ENCODE peak calls at places on chromosomes 5 and 9, in five cellular contexts. J is GDM1; O is NCI-H226; Y is HS-27A; R is activated naive CD8-positive, alpha-beta T cell treated with anti-CD3 and anti-CD28 coated beads, Interleukin-2, amount 50 U/mL, for 24 hours. B is an unnamed sample.
A peak's percentile ranks its signal among the peaks of the same experiment; 100 is the strongest.

GRCh38 chr9:123543492-123543891 is 187.5 kb downstream of the CRB2 start:
- DNase-seq in J (no peak), O (no peak), Y (no peak), R (no peak), B (no peak)

GRCh38 chr5:109825450-109825849 is 135.7 kb downstream of the MAN2A1 start:
- DNase-seq in J (no peak), O (peak; percentile 42), Y (no peak), R (no peak), B (no peak)

GRCh38 chr5:127313379-127313778 is 22.8 kb downstream of the MEGF10 start:
- DNase-seq in J (no peak), O (no peak), Y (no peak), R (no peak), B (no peak)

GRCh38 chr5:51279983-51280382 is 103.3 kb upstream of the ISL1 start:
- DNase-seq in J (no peak), O (no peak), Y (no peak), R (no peak), B (no peak)

GRCh38 chr9:34701023-34701768 is 8.7 kb downstream of the CCL21 start:
- DNase-seq in J (peak; percentile 38), O (peak; percentile 5), Y (peak; percentile 14), R (peak; percentile 87), B (peak; percentile 92)

GRCh38 chr9:2271426-2271825 is 256.3 kb downstream of the SMARCA2 start:
- DNase-seq in J (peak; percentile 7), O (peak; percentile 21), Y (no peak), R (no peak), B (no peak)

GRCh38 chr5:127290019-127290945 is at the start of gene MEGF10:
- DNase-seq in J (no peak), O (peak; percentile 36), Y (no peak), R (peak; percentile 56), B (no peak)

GRCh38 chr9:83385317-83385716 is 152.9 kb downstream of the FRMD3 start:
- DNase-seq in J (no peak), O (no peak), Y (no peak), R (no peak), B (no peak)

GRCh38 chr9:101791938-101792337 is 53.5 kb upstream of the GRIN3A start:
- DNase-seq in J (peak; percentile 19), O (no peak), Y (no peak), R (peak; percentile 7), B (no peak)

GRCh38 chr5:75044406-75044805 is 8.0 kb downstream of the GCNT4 start:
- DNase-seq in J (no peak), O (no peak), Y (no peak), R (no peak), B (no peak)

GRCh38 chr9:134369416-134370212 is 43.4 kb downstream of the RXRA start:
- DNase-seq in J (no peak), O (no peak), Y (no peak), R (no peak), B (no peak)

GRCh38 chr5:95043234-95043633 is 241.7 kb downstream of the MCTP1 start:
- DNase-seq in J (peak; percentile 56), O (no peak), Y (no peak), R (no peak), B (no peak)

GRCh38 chr5:174329738-174330137 is 284.2 kb downstream of the NSG2 start:
- DNase-seq in J (no peak), O (no peak), Y (no peak), R (no peak), B (no peak)

GRCh38 chr5:142717582-142718215 is 31.8 kb upstream of the FGF1 start:
- DNase-seq in J (peak; percentile 47), O (peak; percentile 40), Y (no peak), R (no peak), B (no peak)

GRCh38 chr9:121564861-121565260 is 65.2 kb upstream of the GGTA1 start:
- DNase-seq in J (no peak), O (no peak), Y (no peak), R (no peak), B (no peak)